ENCODE peak calls at places on chromosomes 12 and 14, in five cellular contexts. D, U, Z, A and T are unnamed samples.

GRCh38 chr12:31431721-31432120 is 105.8 kb upstream of the SINHCAF start:
- DNase-seq in U (no peak), D (no peak), Z (no peak), A (no peak), T (no peak)

GRCh38 chr12:49705479-49706267 is 1.5 kb downstream of the FMNL3 start:
- DNase-seq in Z (peak), A (no peak), U (peak), D (peak), T (no peak)

GRCh38 chr14:79318371-79318770 is 892.9 kb downstream of the DIO2 start:
- DNase-seq in Z (no peak), A (no peak), U (no peak), D (no peak), T (no peak)

GRCh38 chr14:52069617-52070431 is 965 bp upstream of the NID2 start:
- DNase-seq in Z (peak), A (no peak), D (no peak), U (no peak), T (no peak)

GRCh38 chr12:643478-644292 is 19.6 kb downstream of the NINJ2 start:
- DNase-seq in U (peak), D (peak), Z (peak), A (no peak), T (no peak)

GRCh38 chr12:71726548-71726947 is 28.1 kb upstream of the RAB21 start:
- DNase-seq in A (no peak), Z (no peak), U (no peak), D (no peak), T (no peak)

GRCh38 chr14:66657780-66658179 is 149.8 kb downstream of the GPHN start:
- DNase-seq in D (no peak), A (no peak), U (no peak), Z (no peak), T (no peak)

GRCh38 chr12:88559772-88560171 is 20.5 kb downstream of the KITLG start:
- DNase-seq in U (no peak), D (no peak), A (no peak), Z (no peak), T (no peak)

GRCh38 chr14:52873096-52873495 is 77.8 kb downstream of the FERMT2 start:
- DNase-seq in U (no peak), Z (no peak), D (no peak), A (no peak), T (no peak)

GRCh38 chr14:103317251-103317650 is 16.8 kb upstream of the EIF5 start:
- DNase-seq in U (no peak), D (peak), Z (no peak), A (no peak), T (no peak)

GRCh38 chr14:100306506-100307214 is 416 bp upstream of the SLC25A29 start:
- DNase-seq in U (peak), Z (peak), D (peak), A (peak), T (peak)

GRCh38 chr12:85794551-85794950 is 41.7 kb downstream of the RASSF9 start:
- DNase-seq in D (no peak), U (no peak), A (no peak), Z (no peak), T (no peak)

GRCh38 chr14:90547250-90547649 is 150.4 kb downstream of the CALM1 start:
- DNase-seq in U (no peak), D (no peak), A (no peak), Z (no peak), T (no peak)

GRCh38 chr12:41514050-41514449 is 325.9 kb downstream of the PDZRN4 start:
- DNase-seq in A (peak), D (no peak), U (no peak), Z (no peak), T (no peak)

GRCh38 chr12:90172524-90172923 is 463.9 kb upstream of the ATP2B1 start:
- DNase-seq in U (no peak), D (no peak), Z (no peak), A (no peak), T (no peak)

GRCh38 chr14:93901813-93902212 is 25.3 kb upstream of the FAM181A start:
- DNase-seq in Z (peak), A (no peak), U (no peak), D (no peak), T (no peak)

GRCh38 chr12:95173392-95174251 is 43.6 kb downstream of the FGD6 start:
- DNase-seq in Z (no peak), A (no peak), D (no peak), U (no peak), T (no peak)

GRCh38 chr14:105485720-105486332 is 860 bp upstream of the CRIP1 start:
- DNase-seq in A (no peak), D (peak), Z (no peak), U (peak), T (peak)

GRCh38 chr14:67815573-67816235 is 686 bp downstream of the ZFYVE26 start:
- DNase-seq in D (peak), Z (no peak), A (peak), U (peak), T (no peak)

GRCh38 chr14:76138758-76139723 is 12.7 kb upstream of the GPATCH2L start:
- DNase-seq in A (no peak), U (no peak), D (peak), Z (no peak), T (no peak)

GRCh38 chr12:110354172-110354780 is 49.2 kb downstream of the ANAPC7 start:
- DNase-seq in U (no peak), A (no peak), Z (no peak), D (no peak), T (no peak)